ENCODE peak calls at places on chromosomes 11 and 22, in six cellular contexts. U, E, D, B, Y and J are unnamed samples.

GRCh38 chr11:70473873-70474690 is 75.8 kb downstream of the CTTN start:
- DNase-seq in Y (no peak), B (no peak), U (no peak), E (no peak), D (no peak), J (no peak)

GRCh38 chr22:46515208-46516111 is 22.0 kb downstream of the CELSR1 start:
- DNase-seq in D (no peak), Y (no peak), B (no peak), U (no peak), E (no peak), J (no peak)

GRCh38 chr11:35907648-35908431 is 36.0 kb upstream of the LDLRAD3 start:
- DNase-seq in E (peak), D (no peak), U (peak), Y (no peak), B (peak), J (peak)

GRCh38 chr11:114678125-114679036 is at the start of gene NXPE2:
- DNase-seq in B (no peak), D (peak), E (no peak), U (no peak), Y (no peak), J (peak)

GRCh38 chr22:37639771-37640590 is 512 bp downstream of the SH3BP1 start:
- DNase-seq in B (peak), Y (no peak), D (no peak), E (no peak), U (no peak), J (no peak)

GRCh38 chr11:62103141-62103540 is 20.7 kb upstream of the INCENP start:
- DNase-seq in Y (no peak), E (no peak), U (no peak), B (no peak), D (no peak), J (no peak)

GRCh38 chr11:93024376-93024775 is 54.9 kb downstream of the MTNR1B start:
- DNase-seq in B (no peak), D (no peak), Y (no peak), E (no peak), U (no peak), J (peak)

GRCh38 chr11:70824590-70825300 is 426.4 kb downstream of the CTTN start:
- DNase-seq in Y (no peak), E (no peak), D (no peak), U (no peak), B (no peak), J (no peak)

GRCh38 chr11:128581908-128582307 is 5.5 kb downstream of the ETS1 start:
- DNase-seq in B (no peak), Y (no peak), E (no peak), D (no peak), U (no peak), J (no peak)

GRCh38 chr11:68974421-68975194 is 6.2 kb downstream of the MRGPRD start:
- DNase-seq in D (no peak), E (peak), B (no peak), U (no peak), Y (no peak), J (no peak)

GRCh38 chr11:111510311-111510710 is 1.9 kb downstream of the BTG4 start:
- DNase-seq in D (no peak), Y (no peak), E (no peak), B (no peak), U (no peak), J (no peak)

GRCh38 chr22:48756146-48757111 is 1071.2 kb downstream of the BRD1 start:
- DNase-seq in B (no peak), Y (no peak), E (no peak), D (no peak), U (no peak), J (no peak)

GRCh38 chr22:44192098-44192810 is 11.5 kb downstream of the PARVG start:
- DNase-seq in B (no peak), E (peak), U (no peak), Y (peak), D (no peak), J (no peak)

GRCh38 chr11:91921974-91922373 is 302.6 kb upstream of the FAT3 start:
- DNase-seq in D (no peak), Y (no peak), U (no peak), E (no peak), B (no peak), J (peak)

GRCh38 chr11:2991477-2992233 is 474 bp downstream of the NAP1L4 start:
- DNase-seq in Y (no peak), D (no peak), U (peak), E (no peak), B (no peak), J (no peak)

GRCh38 chr11:17699157-17700114 is 19.9 kb upstream of the MYOD1 start:
- DNase-seq in E (no peak), D (no peak), B (no peak), U (no peak), Y (no peak), J (no peak)

GRCh38 chr11:86245369-86246292 is 1.1 kb downstream of the EED start:
- DNase-seq in U (no peak), B (peak), D (no peak), Y (peak), E (no peak), J (no peak)

GRCh38 chr22:22752556-22753477 is 108.4 kb downstream of the GGTLC2 start:
- DNase-seq in Y (peak), U (no peak), E (no peak), D (no peak), B (no peak), J (no peak)

GRCh38 chr22:50018608-50019291 is 6.2 kb upstream of the IL17REL start:
- DNase-seq in D (no peak), E (no peak), Y (no peak), B (no peak), U (no peak), J (no peak)

GRCh38 chr11:47234669-47235075 is 13.9 kb downstream of the ACP2 start:
- DNase-seq in D (no peak), B (no peak), Y (peak), U (no peak), E (no peak), J (no peak)

GRCh38 chr11:45736424-45736823 is 68.5 kb upstream of the SLC35C1 start:
- DNase-seq in E (no peak), D (no peak), Y (no peak), U (no peak), B (no peak), J (no peak)

GRCh38 chr11:116294630-116295029 is 478.2 kb downstream of the BUD13 start:
- DNase-seq in E (no peak), B (no peak), D (peak), Y (no peak), U (no peak), J (no peak)

GRCh38 chr11:71453911-71454304 is 905 bp downstream of the NADSYN1 start:
- DNase-seq in B (no peak), Y (no peak), E (no peak), U (no peak), D (no peak), J (no peak)

GRCh38 chr22:44697423-44698179 is 4.4 kb upstream of the PRR5 start:
- DNase-seq in U (peak), E (peak), D (no peak), B (peak), Y (peak), J (no peak)

GRCh38 chr11:120817131-120817530 is 206.8 kb upstream of the TBCEL start:
- DNase-seq in B (no peak), D (no peak), E (no peak), U (no peak), Y (no peak), J (no peak)

GRCh38 chr11:106608677-106609076 is 409.6 kb downstream of the GUCY1A2 start:
- DNase-seq in U (no peak), D (peak), E (no peak), Y (no peak), B (no peak), J (peak)

DNA sequence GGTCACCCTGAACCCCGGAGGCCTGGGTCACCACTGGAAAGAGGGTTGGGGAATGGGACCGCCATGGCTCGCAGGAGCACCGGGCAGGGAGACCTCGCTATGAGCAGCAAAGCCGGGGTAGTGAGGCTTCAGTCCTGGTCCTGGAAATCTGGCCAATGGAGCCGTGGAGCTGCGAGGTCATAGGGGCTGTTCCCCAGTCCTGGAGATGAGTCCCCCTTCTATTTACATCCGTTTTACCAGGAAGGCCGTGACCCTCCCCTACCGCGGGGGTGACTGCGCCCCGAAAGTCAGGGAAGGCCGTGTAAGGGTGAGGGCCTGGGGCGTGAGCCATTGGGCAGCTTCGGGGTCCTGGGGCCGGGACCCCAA is 449 bp downstream of the PIDD1 start:
- DNase-seq in Y (no peak), D (no peak), E (no peak), B (no peak), U (no peak), J (no peak)
- TF ChIP-seq CTCF in Y (no peak), D (no peak), E (no peak), B (no peak), U (no peak), J (no peak)

GRCh38 chr11:22539851-22540376 is 85.7 kb downstream of the FANCF start:
- DNase-seq in D (no peak), B (no peak), U (no peak), Y (no peak), E (no peak), J (no peak)
- TF ChIP-seq CTCF in D (peak), B (no peak), U (no peak), Y (peak), E (no peak), J (peak)

GRCh38 chr11:65315866-65316233 is 1.2 kb downstream of the CDC42EP2 start:
- DNase-seq in Y (no peak), E (no peak), D (no peak), B (no peak), U (no peak), J (no peak)
- TF ChIP-seq CTCF in Y (peak), E (no peak), D (no peak), B (no peak), U (no peak), J (no peak)

DNA sequence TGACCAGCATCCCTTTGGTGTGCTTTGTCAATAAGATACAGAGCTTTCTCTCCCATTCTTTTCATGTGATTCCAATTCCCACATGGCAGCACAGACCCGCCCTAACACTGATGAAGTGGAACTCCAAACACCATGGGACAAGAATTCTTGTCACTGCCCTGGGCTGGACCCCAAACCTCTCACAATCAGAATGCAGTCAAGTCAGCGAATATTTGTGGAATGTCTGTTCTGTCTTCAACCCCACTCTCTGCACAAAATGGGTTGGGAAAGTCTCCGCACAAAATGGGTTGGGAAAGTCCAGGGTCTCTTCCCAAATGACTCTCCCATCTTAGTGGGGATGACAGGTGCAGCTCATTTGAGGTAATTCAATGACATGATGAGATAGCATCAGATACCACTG is 138.9 kb upstream of the TEAD1 start:
- DNase-seq in B (no peak), E (no peak), D (no peak), U (no peak), Y (no peak), J (no peak)
- TF ChIP-seq CTCF in B (no peak), E (no peak), D (no peak), U (no peak), Y (no peak), J (no peak)

GRCh38 chr11:73359930-73360742 is 16.1 kb upstream of the RELT start:
- DNase-seq in B (no peak), D (no peak), U (no peak), E (no peak), Y (peak), J (no peak)
- TF ChIP-seq CTCF in B (peak), D (peak), U (no peak), E (peak), Y (peak), J (peak)

GRCh38 chr11:94725071-94725470 is 43.1 kb upstream of the AMOTL1 start:
- DNase-seq in Y (no peak), E (no peak), U (no peak), B (no peak), D (no peak), J (no peak)
- TF ChIP-seq CTCF in Y (no peak), E (no peak), U (no peak), B (no peak), D (no peak), J (no peak)

DNA sequence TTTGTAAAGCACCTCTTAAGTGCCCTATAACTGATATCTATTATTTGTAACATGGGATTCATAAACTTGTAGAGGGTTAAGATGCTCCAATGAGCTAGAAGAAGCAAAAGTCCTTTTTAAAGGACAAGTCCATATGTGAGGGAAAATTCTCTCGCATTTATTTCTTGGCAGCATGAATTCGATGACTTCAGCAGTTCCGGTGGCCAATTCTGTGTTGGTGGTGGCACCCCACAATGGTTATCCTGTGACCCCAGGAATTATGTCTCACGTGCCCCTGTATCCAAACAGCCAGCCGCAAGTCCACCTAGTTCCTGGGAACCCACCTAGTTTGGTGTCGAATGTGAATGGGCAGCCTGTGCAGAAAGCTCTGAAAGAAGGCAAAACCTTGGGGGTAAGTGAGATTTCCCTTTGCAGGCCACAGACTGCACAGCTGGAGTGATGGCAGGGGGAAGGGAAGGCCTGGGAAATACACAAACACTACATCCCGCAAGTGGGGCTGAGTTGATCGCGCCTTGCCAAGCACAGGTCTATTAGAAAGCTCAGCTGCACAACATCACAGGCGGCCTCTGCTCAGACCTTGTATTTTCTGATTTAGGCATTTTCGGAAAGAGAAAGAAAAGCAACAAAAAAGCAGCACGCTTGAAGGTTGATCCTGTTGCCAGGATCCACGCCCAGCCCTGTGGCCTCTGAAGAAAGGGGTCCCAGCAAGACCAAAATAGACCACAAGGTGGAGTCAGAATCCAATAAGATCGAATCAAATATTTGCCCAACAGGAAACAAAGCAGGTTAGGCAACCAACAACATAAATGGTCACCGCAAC is 1.5 kb downstream of the MS4A8 start:
- DNase-seq in D (no peak), E (peak), Y (no peak), U (no peak), B (peak), J (no peak)
- TF ChIP-seq CTCF in D (no peak), E (peak), Y (no peak), U (no peak), B (peak), J (no peak)